ENCODE peak calls at places on chromosomes 6 and 20, in eight cellular contexts. One of them, this sample, is unnamed.

GRCh38 chr20:16485406-16485805 is 87.8 kb downstream of the KIF16B start:
- DNase-seq in endothelial cell of umbilical vein: no peak
- DNase-seq in PC-3: no peak
- DNase-seq in neural progenitor cell: no peak
- DNase-seq in fibroblast of lung: peak
- DNase-seq in keratinocyte: no peak
- DNase-seq in A549: no peak
- DNase-seq in H9: no peak
- DNase-seq in this sample: no peak

GRCh38 chr6:151351731-151352130 is 39.6 kb downstream of the ZBTB2 start:
- DNase-seq in endothelial cell of umbilical vein: no peak
- DNase-seq in PC-3: no peak
- DNase-seq in neural progenitor cell: no peak
- DNase-seq in fibroblast of lung: no peak
- DNase-seq in keratinocyte: no peak
- DNase-seq in A549: no peak
- DNase-seq in H9: no peak
- DNase-seq in this sample: no peak

GRCh38 chr6:3409699-3410384 is 47.0 kb downstream of the SLC22A23 start:
- DNase-seq in endothelial cell of umbilical vein: no peak
- DNase-seq in PC-3: no peak
- DNase-seq in neural progenitor cell: no peak
- DNase-seq in fibroblast of lung: no peak
- DNase-seq in keratinocyte: no peak
- DNase-seq in A549: no peak
- DNase-seq in H9: no peak
- DNase-seq in this sample: no peak

GRCh38 chr20:11919571-11919970 is 1.9 kb downstream of the BTBD3 start:
- DNase-seq in endothelial cell of umbilical vein: no peak
- DNase-seq in PC-3: no peak
- DNase-seq in neural progenitor cell: no peak
- DNase-seq in fibroblast of lung: no peak
- DNase-seq in keratinocyte: no peak
- DNase-seq in A549: no peak
- DNase-seq in H9: no peak
- DNase-seq in this sample: no peak

GRCh38 chr6:33770116-33770832 is 18.7 kb downstream of the LEMD2 start:
- DNase-seq in endothelial cell of umbilical vein: peak
- DNase-seq in PC-3: no peak
- DNase-seq in neural progenitor cell: no peak
- DNase-seq in fibroblast of lung: no peak
- DNase-seq in keratinocyte: no peak
- DNase-seq in A549: no peak
- DNase-seq in H9: no peak
- DNase-seq in this sample: no peak

GRCh38 chr20:55561259-55561658 is 444.1 kb downstream of the CBLN4 start:
- DNase-seq in endothelial cell of umbilical vein: no peak
- DNase-seq in PC-3: peak
- DNase-seq in neural progenitor cell: no peak
- DNase-seq in fibroblast of lung: no peak
- DNase-seq in keratinocyte: peak
- DNase-seq in A549: no peak
- DNase-seq in H9: no peak
- DNase-seq in this sample: no peak

GRCh38 chr6:129645371-129646139 is 64.4 kb downstream of the ARHGAP18 start:
- DNase-seq in endothelial cell of umbilical vein: peak
- DNase-seq in PC-3: peak
- DNase-seq in neural progenitor cell: no peak
- DNase-seq in fibroblast of lung: peak
- DNase-seq in keratinocyte: no peak
- DNase-seq in A549: no peak
- DNase-seq in H9: no peak
- DNase-seq in this sample: no peak

GRCh38 chr20:48747840-48748416 is 79.9 kb downstream of the PREX1 start:
- DNase-seq in endothelial cell of umbilical vein: no peak
- DNase-seq in PC-3: no peak
- DNase-seq in neural progenitor cell: no peak
- DNase-seq in fibroblast of lung: no peak
- DNase-seq in keratinocyte: no peak
- DNase-seq in A549: no peak
- DNase-seq in H9: no peak
- DNase-seq in this sample: peak

GRCh38 chr6:56026461-56027180 is 151.2 kb upstream of the BMP5 start:
- DNase-seq in endothelial cell of umbilical vein: peak
- DNase-seq in PC-3: peak
- DNase-seq in neural progenitor cell: no peak
- DNase-seq in fibroblast of lung: no peak
- DNase-seq in keratinocyte: no peak
- DNase-seq in A549: no peak
- DNase-seq in H9: no peak
- DNase-seq in this sample: no peak

GRCh38 chr6:43917878-43918382 is 147.9 kb downstream of the VEGFA start:
- DNase-seq in endothelial cell of umbilical vein: no peak
- DNase-seq in PC-3: peak
- DNase-seq in neural progenitor cell: no peak
- DNase-seq in fibroblast of lung: peak
- DNase-seq in keratinocyte: no peak
- DNase-seq in A549: no peak
- DNase-seq in H9: no peak
- DNase-seq in this sample: no peak

GRCh38 chr20:39835040-39835842 is 853.8 kb downstream of the MAFB start:
- DNase-seq in endothelial cell of umbilical vein: no peak
- DNase-seq in PC-3: no peak
- DNase-seq in neural progenitor cell: no peak
- DNase-seq in fibroblast of lung: no peak
- DNase-seq in keratinocyte: no peak
- DNase-seq in A549: no peak
- DNase-seq in H9: no peak
- DNase-seq in this sample: no peak

GRCh38 chr20:48695738-48696137 is 132.1 kb downstream of the PREX1 start:
- DNase-seq in endothelial cell of umbilical vein: no peak
- DNase-seq in PC-3: no peak
- DNase-seq in neural progenitor cell: no peak
- DNase-seq in fibroblast of lung: no peak
- DNase-seq in keratinocyte: no peak
- DNase-seq in A549: no peak
- DNase-seq in H9: no peak
- DNase-seq in this sample: no peak

GRCh38 chr20:6711950-6712634 is 55.4 kb upstream of the BMP2 start:
- DNase-seq in endothelial cell of umbilical vein: peak
- DNase-seq in PC-3: peak
- DNase-seq in neural progenitor cell: no peak
- DNase-seq in fibroblast of lung: no peak
- DNase-seq in keratinocyte: no peak
- DNase-seq in A549: no peak
- DNase-seq in H9: no peak
- DNase-seq in this sample: no peak

GRCh38 chr6:109183109-109183508 is 87.8 kb downstream of the CEP57L1 start:
- DNase-seq in endothelial cell of umbilical vein: no peak
- DNase-seq in PC-3: peak
- DNase-seq in neural progenitor cell: no peak
- DNase-seq in fibroblast of lung: no peak
- DNase-seq in keratinocyte: no peak
- DNase-seq in A549: no peak
- DNase-seq in H9: no peak
- DNase-seq in this sample: peak

GRCh38 chr20:61254881-61255589 is 3.0 kb downstream of the CDH4 start:
- DNase-seq in endothelial cell of umbilical vein: no peak
- DNase-seq in PC-3: peak
- DNase-seq in neural progenitor cell: no peak
- DNase-seq in fibroblast of lung: peak
- DNase-seq in keratinocyte: peak
- DNase-seq in A549: no peak
- DNase-seq in H9: no peak
- DNase-seq in this sample: no peak

GRCh38 chr6:43829470-43829869 is 59.5 kb downstream of the VEGFA start:
- DNase-seq in endothelial cell of umbilical vein: no peak
- DNase-seq in PC-3: no peak
- DNase-seq in neural progenitor cell: no peak
- DNase-seq in fibroblast of lung: no peak
- DNase-seq in keratinocyte: no peak
- DNase-seq in A549: no peak
- DNase-seq in H9: no peak
- DNase-seq in this sample: no peak

GRCh38 chr20:8402798-8403197 is 270.7 kb downstream of the PLCB1 start:
- DNase-seq in endothelial cell of umbilical vein: no peak
- DNase-seq in PC-3: no peak
- DNase-seq in neural progenitor cell: no peak
- DNase-seq in fibroblast of lung: no peak
- DNase-seq in keratinocyte: no peak
- DNase-seq in A549: no peak
- DNase-seq in H9: no peak
- DNase-seq in this sample: no peak

GRCh38 chr20:8400461-8400860 is 268.4 kb downstream of the PLCB1 start:
- DNase-seq in endothelial cell of umbilical vein: no peak
- DNase-seq in PC-3: no peak
- DNase-seq in neural progenitor cell: no peak
- DNase-seq in fibroblast of lung: no peak
- DNase-seq in keratinocyte: no peak
- DNase-seq in A549: no peak
- DNase-seq in H9: no peak
- DNase-seq in this sample: no peak

GRCh38 chr20:8398289-8399051 is 266.4 kb downstream of the PLCB1 start:
- DNase-seq in endothelial cell of umbilical vein: no peak
- DNase-seq in PC-3: no peak
- DNase-seq in neural progenitor cell: no peak
- DNase-seq in fibroblast of lung: no peak
- DNase-seq in keratinocyte: no peak
- DNase-seq in A549: no peak
- DNase-seq in H9: no peak
- DNase-seq in this sample: no peak

GRCh38 chr20:8401491-8401890 is 269.4 kb downstream of the PLCB1 start:
- DNase-seq in endothelial cell of umbilical vein: no peak
- DNase-seq in PC-3: no peak
- DNase-seq in neural progenitor cell: no peak
- DNase-seq in fibroblast of lung: no peak
- DNase-seq in keratinocyte: no peak
- DNase-seq in A549: no peak
- DNase-seq in H9: no peak
- DNase-seq in this sample: no peak

DNA sequence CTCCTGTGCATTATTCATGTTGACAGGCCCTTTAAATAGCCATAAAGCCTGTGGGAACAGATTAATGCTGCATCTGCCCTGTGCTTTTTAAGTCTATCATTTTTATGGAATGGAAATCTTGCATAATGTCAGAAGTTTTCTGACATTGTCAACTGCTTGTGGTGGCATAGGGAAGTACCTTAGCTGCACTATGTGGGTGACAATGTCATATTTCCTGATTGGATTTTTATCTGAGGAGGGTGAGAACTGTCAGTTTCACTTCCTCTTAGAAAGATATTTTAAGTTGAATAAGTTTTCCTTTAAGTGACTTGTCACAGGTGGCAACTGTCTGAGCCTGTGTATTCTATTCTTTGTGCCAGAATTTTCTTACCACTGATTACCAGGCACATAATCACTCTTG is 267.9 kb downstream of the PLCB1 start:
- DNase-seq in endothelial cell of umbilical vein: no peak
- DNase-seq in PC-3: no peak
- DNase-seq in neural progenitor cell: no peak
- DNase-seq in fibroblast of lung: no peak
- DNase-seq in keratinocyte: no peak
- DNase-seq in A549: no peak
- DNase-seq in H9: no peak
- DNase-seq in this sample: peak
- H3K4me2 ChIP-seq in endothelial cell of umbilical vein: no peak
- H3K4me2 ChIP-seq in PC-3: no peak
- H3K4me2 ChIP-seq in neural progenitor cell: no peak
- H3K4me2 ChIP-seq in fibroblast of lung: no peak
- H3K4me2 ChIP-seq in keratinocyte: no peak
- H3K4me2 ChIP-seq in A549: no peak
- H3K4me2 ChIP-seq in H9: no peak
- H3K4me2 ChIP-seq in this sample: peak

DNA sequence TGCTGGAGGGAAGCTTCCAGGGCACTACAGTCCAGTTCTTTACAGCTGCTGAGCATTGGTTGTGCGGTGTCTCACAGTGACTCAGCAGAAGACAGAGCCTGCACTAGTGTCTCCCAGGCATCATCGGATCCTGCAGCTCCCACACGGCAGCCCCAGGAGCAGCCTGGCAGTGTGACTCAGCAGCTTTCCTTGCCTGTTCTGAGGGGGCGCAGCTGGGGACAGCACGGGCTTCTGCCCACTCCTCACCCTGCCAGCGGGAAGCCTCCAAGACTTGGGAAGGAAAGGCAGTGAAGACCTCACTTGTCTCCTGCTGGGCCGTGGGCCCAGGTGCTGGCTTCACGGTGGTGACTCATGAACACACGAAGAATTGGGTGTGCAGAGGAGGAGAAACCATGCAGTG is 165.4 kb downstream of the SYNDIG1 start:
- DNase-seq in endothelial cell of umbilical vein: no peak
- DNase-seq in PC-3: peak
- DNase-seq in neural progenitor cell: peak
- DNase-seq in fibroblast of lung: peak
- DNase-seq in keratinocyte: no peak
- DNase-seq in A549: peak
- DNase-seq in H9: peak
- DNase-seq in this sample: no peak
- H3K4me2 ChIP-seq in endothelial cell of umbilical vein: no peak
- H3K4me2 ChIP-seq in PC-3: peak
- H3K4me2 ChIP-seq in neural progenitor cell: no peak
- H3K4me2 ChIP-seq in fibroblast of lung: peak
- H3K4me2 ChIP-seq in keratinocyte: no peak
- H3K4me2 ChIP-seq in A549: peak
- H3K4me2 ChIP-seq in H9: no peak
- H3K4me2 ChIP-seq in this sample: no peak

GRCh38 chr20:44969320-44969879 is 3.1 kb downstream of the STK4 start:
- DNase-seq in endothelial cell of umbilical vein: no peak
- DNase-seq in PC-3: no peak
- DNase-seq in neural progenitor cell: no peak
- DNase-seq in fibroblast of lung: no peak
- DNase-seq in keratinocyte: no peak
- DNase-seq in A549: no peak
- DNase-seq in H9: no peak
- DNase-seq in this sample: no peak
- H3K4me2 ChIP-seq in endothelial cell of umbilical vein: peak
- H3K4me2 ChIP-seq in PC-3: peak
- H3K4me2 ChIP-seq in neural progenitor cell: no peak
- H3K4me2 ChIP-seq in fibroblast of lung: peak
- H3K4me2 ChIP-seq in keratinocyte: peak
- H3K4me2 ChIP-seq in A549: no peak
- H3K4me2 ChIP-seq in H9: no peak
- H3K4me2 ChIP-seq in this sample: peak

DNA sequence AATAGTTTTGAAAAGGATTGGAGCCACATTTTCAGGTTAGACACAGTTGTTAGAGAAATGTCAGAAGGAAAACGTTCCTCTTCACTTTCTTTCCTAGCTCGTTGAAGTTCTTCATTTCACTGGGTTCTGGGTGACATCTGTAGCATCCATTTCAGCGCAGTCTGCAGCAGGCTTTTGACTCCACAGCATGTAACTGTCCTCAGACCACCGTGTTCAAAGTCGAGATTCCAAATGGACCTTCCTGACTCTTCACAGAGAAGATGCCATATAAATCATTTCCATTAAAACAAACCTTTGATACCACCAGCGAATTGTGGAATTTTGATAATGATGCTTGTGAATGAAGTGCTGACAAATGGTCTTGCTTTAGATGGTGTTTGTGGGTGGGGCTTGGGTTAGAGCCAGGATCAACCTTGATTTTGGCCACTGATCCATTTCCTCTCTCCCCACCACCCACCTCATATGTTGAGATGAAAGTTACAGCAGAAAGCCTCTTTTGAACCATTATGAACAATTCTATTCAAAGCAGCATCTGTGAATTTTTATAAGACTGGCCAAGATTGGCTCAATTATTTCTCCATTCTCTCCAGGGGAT is 185.3 kb upstream of the PREP start:
- DNase-seq in endothelial cell of umbilical vein: no peak
- DNase-seq in PC-3: no peak
- DNase-seq in neural progenitor cell: no peak
- DNase-seq in fibroblast of lung: no peak
- DNase-seq in keratinocyte: no peak
- DNase-seq in A549: no peak
- DNase-seq in H9: no peak
- DNase-seq in this sample: peak
- H3K4me2 ChIP-seq in endothelial cell of umbilical vein: no peak
- H3K4me2 ChIP-seq in PC-3: peak
- H3K4me2 ChIP-seq in neural progenitor cell: no peak
- H3K4me2 ChIP-seq in fibroblast of lung: no peak
- H3K4me2 ChIP-seq in keratinocyte: no peak
- H3K4me2 ChIP-seq in A549: no peak
- H3K4me2 ChIP-seq in H9: no peak
- H3K4me2 ChIP-seq in this sample: peak

This sample was measured in OCI-LY7.